ENCODE peak calls at places on chromosomes 6 and 20, in seven cellular contexts. I is HepG2, D is ovary, E is A549, H is bronchial epithelial cell, F is stomach, M is HL-60. G is an unnamed sample.

GRCh38 chr6:108666656-108667260 is 106.0 kb downstream of the FOXO3 start:
- DNase-seq in I (no peak), D (no peak), E (no peak), H (no peak), F (no peak), M (no peak), G (no peak)

GRCh38 chr20:11867286-11867921 is 50.3 kb upstream of the BTBD3 start:
- DNase-seq in I (no peak), D (no peak), E (no peak), H (peak), F (no peak), M (no peak), G (peak)

GRCh38 chr6:3872370-3872854 is 23.2 kb downstream of the FAM50B start:
- DNase-seq in I (peak), D (no peak), E (no peak), H (no peak), F (no peak), M (no peak), G (no peak)

GRCh38 chr6:26595669-26596269 is 984 bp upstream of the ABT1 start:
- DNase-seq in I (peak), D (peak), E (peak), H (peak), F (peak), M (peak), G (peak)

GRCh38 chr6:37872385-37872768 is 52.9 kb downstream of the ZFAND3 start:
- DNase-seq in I (no peak), D (no peak), E (no peak), H (no peak), F (no peak), M (no peak), G (no peak)

GRCh38 chr6:136717297-136717990 is 74.8 kb downstream of the MAP3K5 start:
- DNase-seq in I (no peak), D (no peak), E (no peak), H (no peak), F (no peak), M (no peak), G (no peak)

GRCh38 chr6:4797590-4797989 is 21.4 kb downstream of the CDYL start:
- DNase-seq in I (no peak), D (no peak), E (no peak), H (no peak), F (no peak), M (no peak), G (peak)

GRCh38 chr6:48881551-48881950 is 581.5 kb downstream of the MMUT start:
- DNase-seq in I (no peak), D (no peak), E (peak), H (peak), F (no peak), M (no peak), G (peak)

GRCh38 chr20:61584851-61585250 is 332.8 kb downstream of the CDH4 start:
- DNase-seq in I (no peak), D (no peak), E (no peak), H (no peak), F (no peak), M (no peak), G (no peak)

GRCh38 chr6:15341311-15341710 is 95.4 kb downstream of the JARID2 start:
- DNase-seq in I (no peak), D (no peak), E (peak), H (peak), F (no peak), M (no peak), G (peak)

GRCh38 chr20:56360133-56360898 is 1.5 kb downstream of the FAM210B start:
- DNase-seq in I (peak), D (no peak), E (no peak), H (no peak), F (no peak), M (no peak), G (no peak)

GRCh38 chr6:122524056-122524455 is 52.4 kb upstream of the SERINC1 start:
- DNase-seq in I (no peak), D (no peak), E (no peak), H (no peak), F (no peak), M (no peak), G (no peak)

GRCh38 chr6:154595538-154595937 is 85.1 kb upstream of the CNKSR3 start:
- DNase-seq in I (no peak), D (no peak), E (no peak), H (no peak), F (no peak), M (no peak), G (no peak)

GRCh38 chr6:29760328-29760727 is 37.1 kb downstream of the HLA-F start:
- DNase-seq in I (no peak), D (no peak), E (no peak), H (no peak), F (no peak), M (no peak), G (no peak)

GRCh38 chr6:28531479-28532128 is 5.9 kb downstream of the GPX5 start:
- DNase-seq in I (peak), D (no peak), E (peak), H (no peak), F (no peak), M (no peak), G (no peak)

GRCh38 chr20:40563296-40563950 is 125.6 kb downstream of the MAFB start:
- DNase-seq in I (no peak), D (no peak), E (peak), H (peak), F (peak), M (no peak), G (peak)

GRCh38 chr6:33160728-33161323 is 31.4 kb downstream of the COL11A2 start:
- DNase-seq in I (no peak), D (no peak), E (peak), H (peak), F (peak), M (peak), G (peak)

GRCh38 chr6:136076496-136076895 is 173.6 kb downstream of the MTFR2 start:
- DNase-seq in I (no peak), D (no peak), E (no peak), H (no peak), F (no peak), M (no peak), G (no peak)

GRCh38 chr6:19535351-19535750 is 301.8 kb upstream of the ID4 start:
- DNase-seq in I (no peak), D (no peak), E (no peak), H (no peak), F (no peak), M (no peak), G (no peak)
- H3K4me3 ChIP-seq in I (no peak), D (no peak), E (no peak), H (no peak), F (no peak), M (no peak), G (no peak)

DNA sequence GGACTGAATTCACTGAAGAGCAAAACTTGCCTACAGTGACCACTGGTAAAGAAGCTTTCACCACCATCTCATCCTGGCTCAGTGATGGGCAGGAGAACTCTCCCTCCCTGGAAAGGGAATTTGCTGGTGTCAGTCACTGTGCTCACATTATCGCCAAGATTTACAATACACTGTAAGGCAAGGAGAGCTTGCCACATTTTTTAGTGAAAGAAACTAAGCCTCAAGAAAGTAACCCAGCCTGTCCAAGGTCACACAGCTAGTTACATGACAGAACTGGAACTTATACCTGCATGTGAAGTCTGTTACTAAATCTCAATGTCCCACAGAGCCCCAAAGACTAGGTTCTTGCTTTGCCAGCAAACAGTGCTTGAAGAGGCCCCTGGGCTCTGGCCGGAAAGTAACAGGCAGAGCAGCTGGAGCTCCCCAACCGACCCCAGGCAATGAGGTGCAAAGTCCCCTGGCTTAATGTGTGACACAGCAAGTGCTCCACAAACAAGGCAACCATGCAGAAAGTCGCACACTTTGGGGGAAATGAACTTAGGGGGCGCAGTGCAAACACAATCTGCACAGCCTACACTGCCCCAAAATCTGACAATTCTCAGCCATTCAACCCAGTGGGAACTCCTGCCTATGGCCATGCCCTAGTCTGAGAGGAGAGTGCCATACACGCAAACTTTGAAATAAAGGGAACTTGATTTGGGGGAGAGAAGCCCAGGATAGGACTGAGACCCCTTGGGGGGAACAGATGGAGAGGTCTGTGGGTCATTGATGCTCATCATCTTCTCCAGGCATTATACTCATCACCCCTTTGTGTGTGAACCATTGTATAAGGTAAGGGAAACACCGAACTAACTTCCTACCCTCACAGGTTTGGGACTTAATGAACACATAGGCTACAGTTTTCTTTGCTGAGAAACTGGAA is 1.9 kb downstream of the BCL2L1 start:
- DNase-seq in I (peak), D (no peak), E (no peak), H (peak), F (peak), M (no peak), G (no peak)
- TF ChIP-seq CTCF in I (peak), D (no peak), E (peak), H (no peak), F (no peak), M (no peak), G (no peak)

GRCh38 chr6:151490996-151491395 is 2.8 kb upstream of the CCDC170 start:
- DNase-seq in I (no peak), D (peak), E (no peak), H (no peak), F (no peak), M (no peak), G (no peak)

GRCh38 chr6:151497935-151498726 is 4.3 kb downstream of the CCDC170 start:
- DNase-seq in I (peak), D (no peak), E (no peak), H (peak), F (no peak), M (peak), G (peak)

GRCh38 chr6:151494235-151494950 is 576 bp downstream of the CCDC170 start:
- DNase-seq in I (peak), D (peak), E (peak), H (peak), F (peak), M (no peak), G (peak)

GRCh38 chr6:151495380-151495779 is 1.6 kb downstream of the CCDC170 start:
- DNase-seq in I (no peak), D (no peak), E (no peak), H (no peak), F (no peak), M (no peak), G (no peak)

GRCh38 chr6:151493495-151494234 is at the start of gene CCDC170:
- DNase-seq in I (peak), D (peak), E (peak), H (no peak), F (peak), M (peak), G (no peak)
- H3K4me3 ChIP-seq in I (peak), D (peak), E (peak), H (peak), F (peak), M (peak), G (peak)

GRCh38 chr6:72084992-72085569 is 198.7 kb downstream of the RIMS1 start:
- DNase-seq in I (no peak), D (no peak), E (no peak), H (peak), F (no peak), M (no peak), G (peak)
- TF ChIP-seq CTCF in I (peak), D (no peak), E (peak), H (peak), F (no peak), M (no peak), G (no peak)

GRCh38 chr20:1122388-1123315 is 4.2 kb downstream of the PSMF1 start:
- DNase-seq in I (peak), D (no peak), E (peak), H (peak), F (peak), M (peak), G (peak)
- H3K4me3 ChIP-seq in I (peak), D (no peak), E (no peak), H (no peak), F (no peak), M (no peak), G (no peak)

GRCh38 chr6:74574794-74575193 is 631.1 kb downstream of the COL12A1 start:
- DNase-seq in I (peak), D (no peak), E (peak), H (peak), F (no peak), M (no peak), G (peak)
- TF ChIP-seq CTCF in I (peak), D (no peak), E (peak), H (peak), F (no peak), M (peak), G (peak)

DNA sequence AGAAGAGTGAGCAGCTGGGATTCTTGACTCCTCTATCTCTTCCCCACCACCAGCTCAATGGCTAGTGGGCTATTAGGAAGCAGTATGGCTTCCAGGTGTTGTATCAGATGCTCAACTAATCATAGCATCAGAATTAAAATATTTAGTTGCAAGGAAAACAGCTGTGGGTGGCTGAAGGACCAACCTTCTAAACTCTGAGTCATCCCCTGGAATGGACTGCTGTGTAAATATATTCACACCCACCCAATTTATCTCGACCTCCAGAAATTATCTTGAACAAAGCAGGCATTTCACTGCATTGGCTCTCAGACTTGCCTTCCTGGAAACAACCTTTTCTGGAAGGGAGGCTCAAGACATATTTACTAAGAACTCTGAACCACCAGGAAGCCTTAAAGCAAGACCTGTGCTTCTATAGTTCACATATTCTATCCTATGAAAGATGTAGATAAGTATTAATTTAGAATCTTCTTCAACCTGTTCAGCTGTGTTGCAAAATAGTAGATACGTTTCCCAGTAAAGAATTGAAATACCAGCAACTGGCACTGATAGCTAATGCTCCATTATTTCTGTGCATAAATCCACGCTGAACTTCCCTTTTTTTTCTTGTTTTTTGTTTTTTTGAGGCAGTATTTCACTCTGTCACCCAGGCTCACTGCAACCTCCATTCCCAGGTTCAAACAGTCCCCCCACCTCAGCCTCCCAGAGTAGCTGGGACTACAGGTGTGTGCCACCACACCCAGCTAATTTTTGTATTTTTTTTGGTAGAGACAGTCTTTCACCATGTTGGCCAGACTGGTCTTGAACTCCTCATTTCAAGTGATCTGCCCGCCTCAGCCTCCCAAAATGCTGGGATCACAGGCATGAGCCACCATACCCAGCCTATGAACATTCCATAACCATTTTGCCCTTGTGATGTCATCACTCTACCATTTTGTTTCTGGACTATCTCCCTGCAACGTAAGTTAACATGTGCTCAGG is 56.9 kb upstream of the CD2AP start:
- DNase-seq in I (no peak), D (no peak), E (peak), H (peak), F (no peak), M (no peak), G (peak)
- H3K4me3 ChIP-seq in I (no peak), D (no peak), E (no peak), H (no peak), F (peak), M (no peak), G (no peak)

GRCh38 chr6:167410510-167410909 is 85.6 kb downstream of the TTLL2 start:
- DNase-seq in I (no peak), D (no peak), E (no peak), H (no peak), F (no peak), M (no peak), G (no peak)
- TF ChIP-seq CTCF in I (no peak), D (no peak), E (no peak), H (no peak), F (no peak), M (no peak), G (no peak)

DNA sequence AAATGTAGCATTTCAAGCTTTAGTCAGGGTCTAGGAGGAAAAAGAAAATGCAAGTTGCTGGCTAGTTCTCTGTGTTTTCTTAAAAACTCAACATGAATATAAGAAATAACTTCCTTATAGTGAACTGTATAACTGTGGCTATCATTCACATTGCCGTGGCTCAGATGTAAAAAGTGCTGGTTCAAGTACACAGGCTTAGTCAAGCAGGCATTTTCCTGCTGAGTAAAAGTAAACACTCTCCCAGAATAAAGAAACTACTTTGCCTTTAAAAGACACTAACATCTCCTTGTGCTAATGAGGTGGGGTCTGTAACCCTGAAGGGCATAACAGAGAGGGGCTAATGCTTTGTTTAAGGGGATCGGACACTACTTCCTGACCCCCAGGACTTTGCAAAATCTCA is 3.3 kb downstream of the ATP5F1E start:
- DNase-seq in I (no peak), D (no peak), E (no peak), H (peak), F (no peak), M (no peak), G (no peak)
- H3K4me3 ChIP-seq in I (peak), D (no peak), E (no peak), H (peak), F (peak), M (no peak), G (peak)